ENCODE peak calls at places on chromosomes 5 and 9, in five cellular contexts. One of them, this sample, is unnamed.

GRCh38 chr5:171420429-171421231 is 1.2 kb downstream of the FGF18 start:
- DNase-seq in stimulated activated effector memory CD8-positive, alpha-beta T cell treated with anti-CD3 and anti-CD28 coated beads, Interleukin-12 subunit alpha, Interleukin-12 subunit beta, amount 100 ng/mL, for 72 hours: no peak
- DNase-seq in activated CD8-positive, alpha-beta T cell treated with anti-CD3 and anti-CD28 coated beads for 36 hours: no peak
- DNase-seq in stimulated activated CD8-positive, alpha-beta memory T cell treated with anti-CD3 and anti-CD28 coated beads, Interleukin-2, amount 100 ng/mL, for 48 hours: no peak
- DNase-seq in NCI-H460: no peak
- DNase-seq in this sample: no peak

GRCh38 chr9:109063765-109064164 is 50.5 kb upstream of the CTNNAL1 start:
- DNase-seq in NCI-H460: no peak
- DNase-seq in activated CD8-positive, alpha-beta T cell treated with anti-CD3 and anti-CD28 coated beads for 36 hours: no peak
- DNase-seq in stimulated activated CD8-positive, alpha-beta memory T cell treated with anti-CD3 and anti-CD28 coated beads, Interleukin-2, amount 100 ng/mL, for 48 hours: no peak
- DNase-seq in stimulated activated effector memory CD8-positive, alpha-beta T cell treated with anti-CD3 and anti-CD28 coated beads, Interleukin-12 subunit alpha, Interleukin-12 subunit beta, amount 100 ng/mL, for 72 hours: no peak
- DNase-seq in this sample: no peak

GRCh38 chr9:14179449-14179848 is 134.5 kb downstream of the NFIB start:
- DNase-seq in activated CD8-positive, alpha-beta T cell treated with anti-CD3 and anti-CD28 coated beads for 36 hours: no peak
- DNase-seq in stimulated activated effector memory CD8-positive, alpha-beta T cell treated with anti-CD3 and anti-CD28 coated beads, Interleukin-12 subunit alpha, Interleukin-12 subunit beta, amount 100 ng/mL, for 72 hours: no peak
- DNase-seq in NCI-H460: no peak
- DNase-seq in stimulated activated CD8-positive, alpha-beta memory T cell treated with anti-CD3 and anti-CD28 coated beads, Interleukin-2, amount 100 ng/mL, for 48 hours: no peak
- DNase-seq in this sample: no peak

GRCh38 chr5:31059889-31060288 is 133.6 kb upstream of the CDH6 start:
- DNase-seq in activated CD8-positive, alpha-beta T cell treated with anti-CD3 and anti-CD28 coated beads for 36 hours: no peak
- DNase-seq in NCI-H460: no peak
- DNase-seq in stimulated activated effector memory CD8-positive, alpha-beta T cell treated with anti-CD3 and anti-CD28 coated beads, Interleukin-12 subunit alpha, Interleukin-12 subunit beta, amount 100 ng/mL, for 72 hours: no peak
- DNase-seq in stimulated activated CD8-positive, alpha-beta memory T cell treated with anti-CD3 and anti-CD28 coated beads, Interleukin-2, amount 100 ng/mL, for 48 hours: no peak
- DNase-seq in this sample: no peak

GRCh38 chr5:108345541-108346171 is 36.2 kb downstream of the FBXL17 start:
- DNase-seq in stimulated activated effector memory CD8-positive, alpha-beta T cell treated with anti-CD3 and anti-CD28 coated beads, Interleukin-12 subunit alpha, Interleukin-12 subunit beta, amount 100 ng/mL, for 72 hours: no peak
- DNase-seq in NCI-H460: peak
- DNase-seq in stimulated activated CD8-positive, alpha-beta memory T cell treated with anti-CD3 and anti-CD28 coated beads, Interleukin-2, amount 100 ng/mL, for 48 hours: no peak
- DNase-seq in activated CD8-positive, alpha-beta T cell treated with anti-CD3 and anti-CD28 coated beads for 36 hours: no peak
- DNase-seq in this sample: peak

GRCh38 chr5:151078490-151079262 is 2.2 kb downstream of the TNIP1 start:
- DNase-seq in stimulated activated CD8-positive, alpha-beta memory T cell treated with anti-CD3 and anti-CD28 coated beads, Interleukin-2, amount 100 ng/mL, for 48 hours: peak
- DNase-seq in stimulated activated effector memory CD8-positive, alpha-beta T cell treated with anti-CD3 and anti-CD28 coated beads, Interleukin-12 subunit alpha, Interleukin-12 subunit beta, amount 100 ng/mL, for 72 hours: peak
- DNase-seq in activated CD8-positive, alpha-beta T cell treated with anti-CD3 and anti-CD28 coated beads for 36 hours: peak
- DNase-seq in NCI-H460: no peak
- DNase-seq in this sample: peak

GRCh38 chr5:169080352-169080938 is 220.5 kb downstream of the SLIT3 start:
- DNase-seq in stimulated activated CD8-positive, alpha-beta memory T cell treated with anti-CD3 and anti-CD28 coated beads, Interleukin-2, amount 100 ng/mL, for 48 hours: no peak
- DNase-seq in activated CD8-positive, alpha-beta T cell treated with anti-CD3 and anti-CD28 coated beads for 36 hours: no peak
- DNase-seq in stimulated activated effector memory CD8-positive, alpha-beta T cell treated with anti-CD3 and anti-CD28 coated beads, Interleukin-12 subunit alpha, Interleukin-12 subunit beta, amount 100 ng/mL, for 72 hours: no peak
- DNase-seq in NCI-H460: no peak
- DNase-seq in this sample: no peak

GRCh38 chr9:109935406-109936087 is 155.5 kb downstream of the PALM2AKAP2 start:
- DNase-seq in stimulated activated CD8-positive, alpha-beta memory T cell treated with anti-CD3 and anti-CD28 coated beads, Interleukin-2, amount 100 ng/mL, for 48 hours: no peak
- DNase-seq in NCI-H460: no peak
- DNase-seq in stimulated activated effector memory CD8-positive, alpha-beta T cell treated with anti-CD3 and anti-CD28 coated beads, Interleukin-12 subunit alpha, Interleukin-12 subunit beta, amount 100 ng/mL, for 72 hours: no peak
- DNase-seq in activated CD8-positive, alpha-beta T cell treated with anti-CD3 and anti-CD28 coated beads for 36 hours: no peak
- DNase-seq in this sample: no peak

GRCh38 chr9:95848764-95849163 is 26.7 kb upstream of the ERCC6L2 start:
- DNase-seq in stimulated activated effector memory CD8-positive, alpha-beta T cell treated with anti-CD3 and anti-CD28 coated beads, Interleukin-12 subunit alpha, Interleukin-12 subunit beta, amount 100 ng/mL, for 72 hours: no peak
- DNase-seq in NCI-H460: no peak
- DNase-seq in stimulated activated CD8-positive, alpha-beta memory T cell treated with anti-CD3 and anti-CD28 coated beads, Interleukin-2, amount 100 ng/mL, for 48 hours: no peak
- DNase-seq in activated CD8-positive, alpha-beta T cell treated with anti-CD3 and anti-CD28 coated beads for 36 hours: no peak
- DNase-seq in this sample: no peak